ENCODE peak calls at places on chromosomes 16 and 17, in nine cellular contexts. V is activated naive CD8-positive, alpha-beta T cell treated with anti-CD3 and anti-CD28 coated beads for 36 hours; T is hepatic stellate cell; X is posterior cingulate gyrus; O is C1 segment of cervical spinal cord; C is NCI-H1092; U is HTR-8/SVneo; Z is GF-D8; F is psoas muscle. Q is an unnamed sample.

GRCh38 chr16:11128211-11129123 is 127.5 kb downstream of the SOCS1 start:
- DNase-seq in V (no peak), T (peak; percentile 59), X (no peak), O (no peak), C (no peak), U (no peak), Z (peak; percentile 52), F (no peak), Q (no peak)

GRCh38 chr16:87835882-87836331 is 33.4 kb downstream of the SLC7A5 start:
- DNase-seq in V (no peak), T (no peak), X (no peak), O (no peak), C (no peak), U (no peak), Z (no peak), F (no peak), Q (no peak)

GRCh38 chr17:81153340-81153803 is 11.9 kb upstream of the PVALEF start:
- DNase-seq in V (no peak), T (no peak), X (peak; percentile 69), O (peak; percentile 71), C (no peak), U (no peak), Z (no peak), F (peak; percentile 62), Q (no peak)

GRCh38 chr16:50310308-50311133 is 44.2 kb downstream of the ADCY7 start:
- DNase-seq in V (no peak), T (peak; percentile 4), X (peak; percentile 5), O (no peak), C (no peak), U (no peak), Z (no peak), F (peak; percentile 47), Q (no peak)

GRCh38 chr16:11238272-11239202 is 17.5 kb downstream of the SOCS1 start:
- DNase-seq in V (no peak), T (no peak), X (no peak), O (no peak), C (no peak), U (no peak), Z (no peak), F (no peak), Q (no peak)

GRCh38 chr16:4314532-4315184 is 1.2 kb upstream of the GLIS2 start:
- DNase-seq in V (no peak), T (no peak), X (no peak), O (no peak), C (peak; percentile 32), U (peak; percentile 26), Z (no peak), F (peak; percentile 61), Q (peak; percentile 24)

GRCh38 chr16:87487361-87487924 is 5.4 kb downstream of the ZCCHC14 start:
- DNase-seq in V (peak; percentile 34), T (no peak), X (no peak), O (no peak), C (no peak), U (no peak), Z (no peak), F (peak; percentile 66), Q (no peak)

GRCh38 chr17:68204736-68205135 is 43.1 kb upstream of the AMZ2 start:
- DNase-seq in V (no peak), T (no peak), X (no peak), O (no peak), C (no peak), U (peak; percentile 53), Z (no peak), F (no peak), Q (peak; percentile 59)

GRCh38 chr17:29613371-29613837 is 9.3 kb downstream of the CORO6 start:
- DNase-seq in V (peak; percentile 96), T (peak; percentile 88), X (peak; percentile 98), O (peak; percentile 82), C (no peak), U (no peak), Z (no peak), F (peak; percentile 98), Q (peak; percentile 74)

GRCh38 chr16:27365142-27366089 is 36.6 kb upstream of the IL21R start:
- DNase-seq in V (no peak), T (no peak), X (no peak), O (no peak), C (no peak), U (no peak), Z (no peak), F (no peak), Q (no peak)

GRCh38 chr17:61997649-61998048 is 67.4 kb downstream of the MED13 start:
- DNase-seq in V (no peak), T (peak; percentile 53), X (no peak), O (no peak), C (no peak), U (no peak), Z (no peak), F (no peak), Q (no peak)

GRCh38 chr17:28327031-28327607 is 8.1 kb downstream of the TMEM97 start:
- DNase-seq in V (no peak), T (no peak), X (no peak), O (no peak), C (no peak), U (no peak), Z (no peak), F (no peak), Q (no peak)

GRCh38 chr16:73192227-73192894 is 144.4 kb upstream of the ZFHX3 start:
- DNase-seq in V (no peak), T (no peak), X (no peak), O (peak; percentile 3), C (no peak), U (no peak), Z (no peak), F (peak; percentile 58), Q (no peak)

GRCh38 chr16:85589688-85590505 is 23.2 kb upstream of the GSE1 start:
- DNase-seq in V (no peak), T (no peak), X (no peak), O (no peak), C (no peak), U (no peak), Z (no peak), F (no peak), Q (no peak)

GRCh38 chr16:71472041-71472440 is 10.0 kb upstream of the ZNF23 start:
- DNase-seq in V (no peak), T (no peak), X (no peak), O (no peak), C (no peak), U (no peak), Z (no peak), F (no peak), Q (no peak)

GRCh38 chr17:67754001-67754400 is 36.3 kb downstream of the NOL11 start:
- DNase-seq in V (no peak), T (no peak), X (no peak), O (no peak), C (no peak), U (no peak), Z (no peak), F (no peak), Q (no peak)

GRCh38 chr17:63826468-63827001 is 696 bp upstream of the PSMC5 start:
- DNase-seq in V (no peak), T (peak; percentile 21), X (no peak), O (no peak), C (no peak), U (peak; percentile 42), Z (no peak), F (no peak), Q (peak; percentile 18)

GRCh38 chr17:4900231-4901107 is 1.1 kb downstream of the C17orf107 start:
- DNase-seq in V (peak; percentile 58), T (no peak), X (no peak), O (no peak), C (no peak), U (no peak), Z (no peak), F (peak; percentile 73), Q (peak; percentile 14)

GRCh38 chr16:12225816-12226480 is 249.4 kb downstream of the SNX29 start:
- DNase-seq in V (no peak), T (no peak), X (no peak), O (no peak), C (peak; percentile 21), U (no peak), Z (no peak), F (no peak), Q (no peak)

GRCh38 chr17:51036084-51036483 is 84.6 kb downstream of the SPAG9 start:
- DNase-seq in V (no peak), T (no peak), X (no peak), O (no peak), C (no peak), U (no peak), Z (peak; percentile 31), F (no peak), Q (no peak)

GRCh38 chr16:16175296-16175695 is 48.0 kb downstream of the ABCC6 start:
- DNase-seq in V (no peak), T (no peak), X (peak; percentile 16), O (no peak), C (no peak), U (no peak), Z (no peak), F (no peak), Q (no peak)

GRCh38 chr16:69031877-69032301 is 73.6 kb upstream of the HAS3 start:
- DNase-seq in V (no peak), T (no peak), X (no peak), O (no peak), C (no peak), U (no peak), Z (no peak), F (no peak), Q (no peak)

GRCh38 chr16:86566966-86567700 is 504 bp downstream of the FOXC2 start:
- DNase-seq in V (no peak), T (peak; percentile 72), X (no peak), O (no peak), C (no peak), U (no peak), Z (no peak), F (no peak), Q (no peak)

GRCh38 chr17:13337864-13338371 is 263.8 kb downstream of the HS3ST3A1 start:
- DNase-seq in V (peak; percentile 14), T (peak; percentile 26), X (peak; percentile 11), O (no peak), C (peak; percentile 23), U (peak; percentile 34), Z (no peak), F (no peak), Q (peak; percentile 48)

GRCh38 chr16:78444-79145 is 570 bp downstream of the MPG start:
- DNase-seq in V (no peak), T (peak; percentile 79), X (peak; percentile 43), O (no peak), C (no peak), U (peak; percentile 26), Z (no peak), F (peak; percentile 80), Q (peak; percentile 36)

GRCh38 chr16:69012906-69013305 is 92.5 kb upstream of the HAS3 start:
- DNase-seq in V (no peak), T (no peak), X (no peak), O (no peak), C (no peak), U (no peak), Z (no peak), F (no peak), Q (no peak)

GRCh38 chr16:2919511-2920255 is 8.0 kb downstream of the FLYWCH1 start:
- DNase-seq in V (peak; percentile 59), T (peak; percentile 59), X (peak; percentile 52), O (peak; percentile 25), C (peak; percentile 40), U (peak; percentile 64), Z (no peak), F (peak; percentile 76), Q (peak; percentile 71)